ENCODE peak calls at places on chromosomes 2 and 18, in eight cellular contexts. G, Z, F, D, L, Q, S and H are unnamed samples.

GRCh38 chr2:13770279-13770678 is 862.2 kb upstream of the LRATD1 start:
- DNase-seq in G (no peak), Z (no peak), F (no peak), D (no peak), L (no peak), Q (no peak), S (no peak), H (no peak)

GRCh38 chr2:180776924-180777323 is 203.5 kb upstream of the UBE2E3 start:
- DNase-seq in G (no peak), Z (no peak), F (no peak), D (no peak), L (no peak), Q (no peak), S (peak; percentile 63), H (no peak)

GRCh38 chr2:224628416-224628815 is 43.3 kb upstream of the CUL3 start:
- DNase-seq in G (no peak), Z (no peak), F (no peak), D (no peak), L (no peak), Q (no peak), S (no peak), H (no peak)

GRCh38 chr2:86480105-86480504 is 38.9 kb downstream of the KDM3A start:
- DNase-seq in G (no peak), Z (no peak), F (no peak), D (no peak), L (no peak), Q (no peak), S (no peak), H (peak; percentile 34)

GRCh38 chr2:107588960-107589542 is 237.6 kb upstream of the RGPD4 start:
- DNase-seq in G (no peak), Z (no peak), F (no peak), D (no peak), L (no peak), Q (no peak), S (peak; percentile 56), H (no peak)

GRCh38 chr2:15058015-15058414 is 425.5 kb downstream of the LRATD1 start:
- DNase-seq in G (no peak), Z (no peak), F (no peak), D (no peak), L (no peak), Q (no peak), S (no peak), H (no peak)

GRCh38 chr2:235061656-235062055 is 109.8 kb downstream of the SH3BP4 start:
- DNase-seq in G (no peak), Z (no peak), F (no peak), D (no peak), L (no peak), Q (no peak), S (no peak), H (no peak)

GRCh38 chr18:22084547-22084946 is 84.8 kb upstream of the GATA6 start:
- DNase-seq in G (no peak), Z (peak; percentile 67), F (no peak), D (no peak), L (no peak), Q (peak; percentile 71), S (no peak), H (peak; percentile 30)

GRCh38 chr2:168997794-168998193 is 33.3 kb downstream of the ABCB11 start:
- DNase-seq in G (no peak), Z (no peak), F (no peak), D (no peak), L (no peak), Q (no peak), S (peak; percentile 42), H (no peak)

GRCh38 chr2:40197121-40197520 is 254.8 kb downstream of the SLC8A1 start:
- DNase-seq in G (no peak), Z (no peak), F (no peak), D (no peak), L (no peak), Q (no peak), S (peak; percentile 42), H (no peak)

GRCh38 chr18:37335337-37335736 is 230.3 kb downstream of the CELF4 start:
- DNase-seq in G (no peak), Z (peak; percentile 31), F (peak; percentile 46), D (peak; percentile 39), L (no peak), Q (no peak), S (peak; percentile 5), H (no peak)

GRCh38 chr2:73972846-73973245 is 11.9 kb upstream of the TET3 start:
- DNase-seq in G (no peak), Z (no peak), F (no peak), D (no peak), L (no peak), Q (no peak), S (no peak), H (no peak)

GRCh38 chr2:223822818-223823217 is 14.6 kb downstream of the AP1S3 start:
- DNase-seq in G (no peak), Z (no peak), F (no peak), D (no peak), L (no peak), Q (no peak), S (no peak), H (no peak)

GRCh38 chr18:74457043-74457742 is at the start of gene DIPK1C:
- DNase-seq in G (no peak), Z (no peak), F (peak; percentile 25), D (no peak), L (no peak), Q (no peak), S (no peak), H (no peak)

GRCh38 chr18:64244571-64244970 is 95.7 kb upstream of the LINC00305 start:
- DNase-seq in G (no peak), Z (peak; percentile 5), F (no peak), D (peak; percentile 44), L (no peak), Q (no peak), S (no peak), H (no peak)

GRCh38 chr2:73232471-73233153 is 427 bp downstream of the PRADC1 start:
- DNase-seq in G (peak; percentile 26), Z (peak; percentile 24), F (no peak), D (no peak), L (no peak), Q (no peak), S (peak; percentile 11), H (no peak)

GRCh38 chr2:16155351-16156145 is 215.2 kb downstream of the MYCN start:
- DNase-seq in G (no peak), Z (no peak), F (no peak), D (no peak), L (no peak), Q (no peak), S (no peak), H (no peak)

GRCh38 chr2:38178556-38179419 is 102.8 kb upstream of the CYP1B1 start:
- DNase-seq in G (no peak), Z (peak; percentile 4), F (no peak), D (no peak), L (peak; percentile 21), Q (no peak), S (peak; percentile 93), H (no peak)

GRCh38 chr18:1542230-1542774 is 637.6 kb downstream of the ADCYAP1 start:
- DNase-seq in G (no peak), Z (no peak), F (no peak), D (no peak), L (no peak), Q (no peak), S (no peak), H (no peak)

GRCh38 chr2:74849228-74849892 is 15.4 kb downstream of the HK2 start:
- DNase-seq in G (peak; percentile 27), Z (peak; percentile 69), F (no peak), D (peak; percentile 34), L (peak; percentile 23), Q (peak; percentile 59), S (peak; percentile 36), H (peak; percentile 63)

GRCh38 chr2:191877875-191878274 is 31.0 kb upstream of the CAVIN2 start:
- DNase-seq in G (no peak), Z (no peak), F (no peak), D (no peak), L (no peak), Q (no peak), S (no peak), H (no peak)

GRCh38 chr2:145851730-145852129 is 1331.8 kb upstream of the ZEB2 start:
- DNase-seq in G (no peak), Z (no peak), F (no peak), D (no peak), L (no peak), Q (no peak), S (peak; percentile 19), H (no peak)

GRCh38 chr18:9175115-9175514 is 38.5 kb downstream of the ANKRD12 start:
- DNase-seq in G (no peak), Z (no peak), F (no peak), D (no peak), L (no peak), Q (no peak), S (no peak), H (no peak)

GRCh38 chr2:20382965-20383800 is 32.5 kb upstream of the PUM2 start:
- DNase-seq in G (no peak), Z (no peak), F (no peak), D (no peak), L (no peak), Q (no peak), S (peak; percentile 67), H (no peak)

GRCh38 chr2:61074100-61074499 is 8.4 kb downstream of the SANBR start:
- DNase-seq in G (no peak), Z (no peak), F (no peak), D (no peak), L (no peak), Q (no peak), S (no peak), H (no peak)

GRCh38 chr2:236718207-236718992 is 148.8 kb downstream of the ACKR3 start:
- DNase-seq in G (no peak), Z (no peak), F (no peak), D (no peak), L (no peak), Q (no peak), S (peak; percentile 20), H (no peak)

GRCh38 chr2:216905649-216906048 is 45.8 kb upstream of the TNP1 start:
- DNase-seq in G (no peak), Z (no peak), F (peak; percentile 13), D (no peak), L (no peak), Q (no peak), S (no peak), H (no peak)

GRCh38 chr2:150938586-150938985 is 323.1 kb downstream of the RBM43 start:
- DNase-seq in G (no peak), Z (no peak), F (no peak), D (no peak), L (no peak), Q (no peak), S (peak; percentile 73), H (no peak)